ENCODE peak calls at places on chromosomes 2 and 18, in four cellular contexts. G, R, L and F are unnamed samples.

GRCh38 chr18:67551146-67551545 is 34.6 kb upstream of the DSEL start:
- DNase-seq in G (no peak), R (no peak), L (peak; percentile 3), F (no peak)

GRCh38 chr2:153477641-153478288 is 797 bp downstream of the RPRM start:
- DNase-seq in G (no peak), R (no peak), L (no peak), F (no peak)

GRCh38 chr18:28854964-28855363 is 678.0 kb upstream of the CDH2 start:
- DNase-seq in G (no peak), R (peak; percentile 18), L (no peak), F (no peak)

GRCh38 chr2:152413228-152414030 is 78.5 kb downstream of the FMNL2 start:
- DNase-seq in G (no peak), R (no peak), L (peak; percentile 46), F (no peak)

GRCh38 chr2:120712180-120712678 is 23.4 kb upstream of the GLI2 start:
- DNase-seq in G (no peak), R (peak; percentile 35), L (no peak), F (peak; percentile 23)

GRCh38 chr2:84904717-84905174 is 710 bp upstream of the TMSB10 start:
- DNase-seq in G (peak; percentile 80), R (peak; percentile 55), L (peak; percentile 41), F (no peak)

GRCh38 chr18:70454705-70455322 is 166.0 kb downstream of the SOCS6 start:
- DNase-seq in G (peak; percentile 72), R (peak; percentile 79), L (peak; percentile 67), F (peak; percentile 36)

GRCh38 chr2:8229546-8229986 is 452.3 kb upstream of the ID2 start:
- DNase-seq in G (peak; percentile 67), R (peak; percentile 84), L (no peak), F (no peak)

GRCh38 chr18:68796936-68797690 is 767 bp upstream of the CCDC102B start:
- DNase-seq in G (no peak), R (peak; percentile 83), L (peak; percentile 68), F (no peak)

GRCh38 chr2:66439291-66440010 is 4.5 kb downstream of the MEIS1 start:
- DNase-seq in G (no peak), R (no peak), L (peak; percentile 48), F (no peak)

GRCh38 chr2:234483568-234484251 is 13.2 kb downstream of the ARL4C start:
- DNase-seq in G (peak; percentile 1), R (no peak), L (no peak), F (no peak)

DNA sequence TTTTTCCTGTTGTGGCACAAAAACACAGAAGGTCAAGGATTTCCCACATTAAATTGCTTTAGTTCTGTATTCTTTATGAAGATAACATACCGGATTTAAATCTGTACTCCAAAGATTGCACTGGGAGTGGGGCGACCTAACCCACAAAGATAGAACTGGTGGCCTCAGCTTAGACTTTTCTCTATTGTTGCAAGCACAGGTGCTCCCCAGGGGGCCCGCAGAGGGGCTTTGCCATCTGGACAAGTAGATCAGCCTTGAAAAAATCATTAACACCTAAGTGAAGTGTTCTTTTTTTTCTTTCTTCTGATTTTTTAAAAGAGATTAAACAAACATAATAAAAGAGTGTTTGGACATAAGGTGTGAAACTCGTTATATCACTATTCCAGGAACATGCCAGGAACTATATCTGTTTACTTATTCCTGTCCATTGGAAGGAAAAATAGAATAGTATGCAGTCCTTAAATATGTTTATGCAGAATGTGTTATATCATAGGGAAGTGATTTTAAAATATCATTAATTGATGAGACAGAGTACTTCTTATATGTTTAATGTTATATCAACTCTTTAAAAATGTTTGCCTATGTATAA is 679.1 kb downstream of the CNTNAP5 start:
- DNase-seq in G (no peak), R (no peak), L (no peak), F (no peak)
- H3K9me1 ChIP-seq in G (no peaks in the 10 kb centered on the region), R (no peaks in the 10 kb centered on the region), L (no peaks in the 10 kb centered on the region), F (no peaks in the 10 kb centered on the region)

DNA sequence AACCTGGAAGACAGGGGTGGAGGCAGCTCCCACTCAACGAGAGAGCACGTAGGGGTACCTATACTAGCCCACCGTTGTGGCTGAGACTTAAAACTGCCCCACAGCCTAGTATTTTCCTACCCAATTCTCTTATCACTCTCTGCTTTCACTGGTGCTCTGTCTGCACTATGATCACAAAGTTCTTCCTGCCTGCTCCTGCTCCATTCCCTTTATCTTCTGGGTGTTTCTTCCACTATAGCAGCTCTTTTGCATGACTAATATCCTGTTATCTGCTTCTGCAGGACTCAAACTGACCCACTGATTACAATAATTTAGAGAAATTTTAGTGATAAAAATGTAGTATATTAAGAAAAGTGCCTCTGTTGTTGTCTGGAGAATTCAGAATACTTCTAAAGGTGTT is 184.8 kb downstream of the LRP1B start:
- DNase-seq in G (no peak), R (no peak), L (no peak), F (no peak)
- H3K9me1 ChIP-seq in G (no peaks in the 10 kb centered on the region), R (no peaks in the 10 kb centered on the region), L (no peaks in the 10 kb centered on the region), F (no peaks in the 10 kb centered on the region)

GRCh38 chr2:6011871-6012380 is 319.7 kb downstream of the SOX11 start:
- DNase-seq in G (no peak), R (no peak), L (no peak), F (no peak)

DNA sequence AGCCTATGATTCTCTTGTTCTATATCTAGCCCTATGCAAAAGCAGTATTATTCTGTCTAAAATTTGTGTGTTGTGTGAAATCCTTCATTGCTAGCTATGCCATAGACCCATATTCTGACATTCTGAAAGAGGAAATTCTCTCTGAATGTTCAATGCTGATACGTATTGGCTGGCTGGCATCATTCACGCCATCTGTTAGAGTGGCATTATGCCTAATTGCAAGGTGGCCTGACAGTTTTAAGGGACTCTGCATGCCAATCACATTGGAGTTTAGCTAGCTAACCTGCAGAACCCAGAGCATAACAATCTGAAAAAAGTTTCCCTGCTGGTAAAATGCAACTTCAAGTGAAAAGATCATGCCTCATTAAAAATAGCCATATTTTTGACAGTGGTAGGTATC is 316.0 kb downstream of the SOX11 start:
- DNase-seq in G (no peak), R (no peak), L (no peak), F (no peak)
- H3K9me1 ChIP-seq in G (no peaks in the 10 kb centered on the region), R (no peaks in the 10 kb centered on the region), L (no peaks in the 10 kb centered on the region), F (no peaks in the 10 kb centered on the region)

DNA sequence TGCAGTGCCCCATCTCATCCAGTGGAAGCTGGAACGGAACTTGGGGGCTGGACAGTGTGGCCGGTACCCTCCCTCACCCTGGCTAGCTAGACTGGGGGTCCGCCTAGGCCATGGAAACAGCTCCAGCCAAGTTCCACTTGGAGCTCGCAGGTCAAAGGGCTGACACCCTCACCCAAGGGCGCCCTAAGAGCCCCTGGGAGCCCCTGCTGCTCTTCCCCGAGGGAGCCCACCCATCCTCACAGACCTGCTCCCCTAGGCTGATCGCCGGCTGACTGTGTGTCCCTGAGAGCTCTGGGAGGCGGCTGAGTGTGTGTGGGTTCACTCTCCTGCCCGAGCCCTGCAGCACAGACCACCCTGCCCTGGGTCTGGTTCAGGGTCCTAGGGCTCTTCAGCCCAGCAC is 118.2 kb upstream of the OTOS start:
- DNase-seq in G (no peak), R (no peak), L (no peak), F (no peak)
- H3K9me1 ChIP-seq in G (no peaks in the 10 kb centered on the region), R (no peaks in the 10 kb centered on the region), L (no peaks in the 10 kb centered on the region), F (no peaks in the 10 kb centered on the region)

GRCh38 chr2:77348821-77349220 is 173.4 kb downstream of the LRRTM4 start:
- DNase-seq in G (no peak), R (no peak), L (no peak), F (no peak)
- H3K9me1 ChIP-seq in G (no peaks in the 10 kb centered on the region), R (no peaks in the 10 kb centered on the region), L (no peaks in the 10 kb centered on the region), F (no peaks in the 10 kb centered on the region)

DNA sequence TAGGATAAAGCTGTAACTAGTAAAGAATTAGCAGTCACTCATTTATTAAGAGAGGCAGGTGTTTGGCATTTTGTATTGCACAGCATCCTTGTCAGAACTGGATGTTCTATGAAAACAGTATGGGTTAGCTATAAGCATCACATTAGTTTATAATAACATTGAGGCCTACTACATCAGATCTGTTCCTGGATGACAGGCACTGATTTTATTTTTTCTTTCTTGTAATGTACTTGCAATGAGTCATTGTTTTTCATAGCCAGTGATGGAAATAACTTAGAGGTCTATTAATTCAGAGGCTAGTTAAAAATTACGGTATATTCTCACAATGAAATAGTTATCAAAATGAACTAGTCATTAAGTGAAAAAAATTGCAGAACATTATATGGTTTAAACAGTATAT is 13.0 kb upstream of the RMDN2 start:
- DNase-seq in G (no peak), R (peak; percentile 72), L (peak; percentile 6), F (no peak)
- H3K9me1 ChIP-seq in G (no peaks in the 10 kb centered on the region), R (peaks cover 9% of the 10 kb centered on the region), L (no peaks in the 10 kb centered on the region), F (no peaks in the 10 kb centered on the region)

DNA sequence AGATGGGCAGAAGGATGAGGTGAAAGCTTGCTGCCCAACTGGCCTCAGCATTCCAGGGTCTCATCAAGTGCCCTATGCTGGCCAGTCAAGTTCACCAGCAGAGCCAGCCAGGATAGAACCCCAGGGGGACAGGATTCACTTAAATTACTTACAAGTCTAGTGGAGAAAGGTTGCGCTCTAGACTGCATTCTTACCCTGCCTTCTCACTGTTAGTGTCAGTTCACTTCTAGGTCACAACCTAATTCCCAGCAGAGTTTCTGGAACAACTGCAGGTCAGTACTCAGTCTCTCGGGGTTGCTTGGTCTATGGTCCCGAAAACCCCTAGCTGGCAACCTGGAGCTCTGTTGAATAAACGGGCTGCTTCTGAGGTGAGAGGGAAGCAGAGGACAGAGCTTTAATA is 32.9 kb upstream of the GALNT14 start:
- DNase-seq in G (no peak), R (no peak), L (no peak), F (no peak)
- H3K9me1 ChIP-seq in G (no peaks in the 10 kb centered on the region), R (no peaks in the 10 kb centered on the region), L (no peaks in the 10 kb centered on the region), F (no peaks in the 10 kb centered on the region)

GRCh38 chr2:37622434-37623202 is 48.8 kb downstream of the CDC42EP3 start:
- DNase-seq in G (no peak), R (no peak), L (no peak), F (no peak)
- H3K9me1 ChIP-seq in G (no peaks in the 10 kb centered on the region), R (peaks cover 12% of the 10 kb centered on the region), L (no peaks in the 10 kb centered on the region), F (no peaks in the 10 kb centered on the region)

GRCh38 chr2:198662916-198663315 is 794.8 kb downstream of the SATB2 start:
- DNase-seq in G (no peak), R (no peak), L (no peak), F (no peak)

GRCh38 chr2:198656869-198657268 is 800.9 kb downstream of the SATB2 start:
- DNase-seq in G (no peak), R (no peak), L (no peak), F (no peak)

GRCh38 chr2:198660491-198660890 is 797.2 kb downstream of the SATB2 start:
- DNase-seq in G (no peak), R (peak; percentile 35), L (no peak), F (no peak)

GRCh38 chr2:198657520-198658121 is 800.1 kb downstream of the SATB2 start:
- DNase-seq in G (peak; percentile 6), R (peak; percentile 29), L (peak; percentile 3), F (no peak)

DNA sequence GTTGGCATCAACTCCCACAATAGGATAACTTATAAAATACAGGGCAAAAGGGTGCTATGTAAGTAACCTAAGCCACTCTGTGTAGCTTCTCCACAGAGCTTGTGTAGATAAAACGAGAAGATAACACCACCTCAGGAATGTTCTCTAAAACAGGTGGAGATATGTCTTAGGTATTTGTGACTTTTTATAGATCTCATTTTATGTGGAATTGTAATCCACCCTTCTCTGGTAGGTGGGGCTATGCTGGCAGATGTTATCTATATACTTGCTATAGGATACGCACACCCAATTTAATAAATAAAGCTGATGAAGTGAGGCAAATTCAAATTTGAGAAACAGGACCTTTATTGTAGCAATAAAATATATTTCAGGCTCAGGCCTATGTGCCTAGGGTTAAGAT is 798.3 kb downstream of the SATB2 start:
- DNase-seq in G (no peak), R (no peak), L (no peak), F (no peak)
- H3K9me1 ChIP-seq in G (no peaks in the 10 kb centered on the region), R (no peaks in the 10 kb centered on the region), L (no peaks in the 10 kb centered on the region), F (no peaks in the 10 kb centered on the region)

DNA sequence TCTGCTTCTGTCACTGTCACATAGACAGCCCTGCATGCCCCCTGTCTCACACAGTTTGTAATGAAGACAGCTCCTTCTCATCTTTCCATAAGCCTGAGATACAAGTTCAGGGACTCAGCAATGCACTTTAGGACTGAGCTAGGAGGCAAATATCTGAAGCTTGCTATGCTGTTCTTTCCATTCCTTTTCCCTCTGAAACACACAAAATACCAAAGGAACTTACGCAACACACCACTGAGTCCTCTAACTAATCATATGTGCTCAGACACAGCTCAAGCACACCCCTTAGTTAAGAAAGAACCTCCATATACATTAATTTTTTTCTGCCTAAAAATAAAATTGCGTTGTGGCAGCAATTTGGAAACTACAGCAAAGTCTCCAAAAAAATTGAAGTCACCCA is 17.9 kb downstream of the SERPINB8 start:
- DNase-seq in G (no peak), R (no peak), L (no peak), F (no peak)
- H3K9me1 ChIP-seq in G (no peaks in the 10 kb centered on the region), R (no peaks in the 10 kb centered on the region), L (no peaks in the 10 kb centered on the region), F (no peaks in the 10 kb centered on the region)